ENCODE peak calls at places on chromosomes 1 and 21, in four cellular contexts. N, A, V and B are unnamed samples.

GRCh38 chr1:15706751-15707150 is 22.6 kb downstream of the PLEKHM2 start:
- DNase-seq in A (no peak), V (no peak), N (no peak), B (no peak)

GRCh38 chr1:90193116-90193515 is 198.2 kb downstream of the ZNF326 start:
- DNase-seq in A (no peak), V (no peak), N (no peak), B (no peak)

GRCh38 chr1:111988743-111989453 is 570 bp downstream of the KCND3 start:
- DNase-seq in N (no peak), A (peak; percentile 38), V (no peak), B (no peak)

GRCh38 chr1:166119678-166120077 is 47.1 kb downstream of the FAM78B start:
- DNase-seq in A (no peak), V (no peak), N (no peak), B (no peak)

GRCh38 chr1:108955881-108956280 is 7.4 kb downstream of the CLCC1 start:
- DNase-seq in N (no peak), V (no peak), A (no peak), B (no peak)

GRCh38 chr1:39919545-39919944 is 17.8 kb upstream of the MYCL start:
- DNase-seq in N (peak; percentile 49), V (peak; percentile 52), A (peak; percentile 87), B (no peak)

GRCh38 chr1:90357980-90358379 is 359.1 kb downstream of the BARHL2 start:
- DNase-seq in A (no peak), N (no peak), V (no peak), B (no peak)

GRCh38 chr1:19356266-19356665 is 44.1 kb downstream of the SLC66A1 start:
- DNase-seq in A (no peak), N (no peak), V (no peak), B (no peak)

GRCh38 chr1:159008744-159009188 is 941 bp upstream of the IFI16 start:
- DNase-seq in A (no peak), V (peak; percentile 60), N (peak; percentile 73), B (no peak)

GRCh38 chr1:11691928-11692711 is 610 bp downstream of the DRAXIN start:
- DNase-seq in N (no peak), V (no peak), A (no peak), B (no peak)

GRCh38 chr1:40476924-40477679 is at the start of gene ZFP69:
- DNase-seq in N (no peak), V (peak; percentile 68), A (peak; percentile 86), B (no peak)

GRCh38 chr1:86754265-86754974 is 50.0 kb downstream of the SH3GLB1 start:
- DNase-seq in A (no peak), V (no peak), N (no peak), B (no peak)

GRCh38 chr21:43775795-43776430 is at the start of gene CSTB:
- DNase-seq in A (peak; percentile 89), N (no peak), V (peak; percentile 42), B (no peak)

GRCh38 chr1:234570741-234571140 is 39.2 kb downstream of the IRF2BP2 start:
- DNase-seq in N (no peak), V (no peak), A (no peak), B (no peak)
- H3K4me3 ChIP-seq in N (no peak overlapping the region), V (no peak overlapping the region), A (no peak overlapping the region), B (no peak overlapping the region)

GRCh38 chr1:51218570-51218969 is 17.5 kb upstream of the RNF11 start:
- DNase-seq in A (no peak), V (no peak), N (no peak), B (no peak)
- TF ChIP-seq CTCF in A (no peak), V (no peak), N (no peak), B (no peak)

DNA sequence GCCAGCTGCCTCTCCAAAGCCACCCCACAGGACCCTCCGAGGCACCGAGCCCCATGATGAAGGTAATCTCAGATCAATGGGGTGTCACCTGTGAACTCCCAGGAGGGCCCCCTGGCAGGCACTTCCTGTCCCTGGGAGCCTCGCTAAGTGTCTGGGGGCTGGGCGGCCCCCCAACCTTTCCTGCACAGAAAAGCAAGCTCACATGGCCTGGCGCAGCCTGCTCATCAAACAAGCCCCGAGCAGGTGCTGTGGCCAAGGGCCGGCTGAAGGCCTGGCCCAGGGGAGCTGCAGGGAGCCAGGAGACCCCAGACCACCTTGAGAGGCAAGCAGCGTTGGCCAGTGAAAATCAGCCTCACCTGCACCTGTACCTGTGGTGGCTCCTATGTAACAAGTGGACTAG is 2.9 kb downstream of the RIPK4 start:
- DNase-seq in N (no peak), V (no peak), A (no peak), B (no peak)
- H3K4me3 ChIP-seq in N (no peak overlapping the region), V (no peak overlapping the region), A (no peak overlapping the region), B (no peak overlapping the region)

GRCh38 chr1:110686188-110686587 is 11.4 kb upstream of the KCNA3 start:
- DNase-seq in A (no peak), N (no peak), V (no peak), B (no peak)
- TF ChIP-seq CTCF in A (no peak), N (peak; percentile 61), V (no peak), B (peak; percentile 1)

GRCh38 chr1:92945748-92946270 is 15.5 kb downstream of the DIPK1A start:
- DNase-seq in V (no peak), A (no peak), N (no peak), B (no peak)

GRCh38 chr1:92948071-92948470 is 13.2 kb downstream of the DIPK1A start:
- DNase-seq in V (no peak), N (no peak), A (no peak), B (no peak)

GRCh38 chr1:92940541-92940940 is 20.7 kb downstream of the DIPK1A start:
- DNase-seq in A (no peak), N (no peak), V (peak; percentile 45), B (no peak)

GRCh38 chr1:92944901-92945747 is 16.1 kb downstream of the DIPK1A start:
- DNase-seq in A (no peak), V (no peak), N (no peak), B (no peak)

DNA sequence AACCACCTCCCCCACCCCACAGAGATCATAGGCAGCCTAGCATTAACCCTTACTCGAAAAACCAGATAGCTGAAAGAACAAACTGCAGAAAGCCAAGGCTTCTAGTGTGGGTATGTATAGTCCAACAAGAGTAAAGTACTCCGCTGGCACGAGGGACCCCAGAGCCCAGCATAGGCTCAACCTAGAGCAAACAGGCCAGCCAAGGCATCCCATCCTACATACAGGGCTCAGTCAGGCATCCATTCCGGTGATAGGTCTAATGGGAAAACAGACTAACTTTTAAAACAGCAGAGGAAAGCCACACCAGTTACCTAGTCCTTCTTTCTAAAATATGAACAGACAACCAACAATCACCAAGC is 17.8 kb downstream of the DIPK1A start:
- DNase-seq in V (no peak), N (no peak), A (no peak), B (no peak)
- H3K4me3 ChIP-seq in V (no peak overlapping the region), N (no peak overlapping the region), A (no peak overlapping the region), B (no peak overlapping the region)

DNA sequence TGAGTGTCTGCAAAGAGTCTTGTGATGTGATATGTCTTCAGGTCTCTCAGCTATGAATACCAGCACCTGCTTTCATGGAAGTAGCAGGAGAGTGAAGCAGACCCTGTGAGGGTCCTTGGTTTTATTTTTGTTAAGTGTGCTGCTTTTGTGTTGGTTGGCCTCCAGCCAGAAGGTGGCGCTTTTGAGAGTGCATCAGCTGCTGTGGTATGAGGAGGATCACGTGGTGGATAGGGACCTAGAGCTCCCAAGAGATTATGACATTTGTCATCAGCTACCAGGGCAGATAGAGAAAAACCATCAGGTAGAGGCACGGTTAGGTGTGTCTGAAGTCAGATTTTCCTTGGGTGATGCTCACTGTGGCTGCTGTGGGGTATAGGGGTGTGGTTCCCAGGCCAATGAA is 1232.1 kb downstream of the MRPL39 start:
- DNase-seq in V (no peak), A (no peak), N (no peak), B (no peak)
- TF ChIP-seq CTCF in V (no peak), A (no peak), N (peak; percentile 28), B (peak; percentile 7)

DNA sequence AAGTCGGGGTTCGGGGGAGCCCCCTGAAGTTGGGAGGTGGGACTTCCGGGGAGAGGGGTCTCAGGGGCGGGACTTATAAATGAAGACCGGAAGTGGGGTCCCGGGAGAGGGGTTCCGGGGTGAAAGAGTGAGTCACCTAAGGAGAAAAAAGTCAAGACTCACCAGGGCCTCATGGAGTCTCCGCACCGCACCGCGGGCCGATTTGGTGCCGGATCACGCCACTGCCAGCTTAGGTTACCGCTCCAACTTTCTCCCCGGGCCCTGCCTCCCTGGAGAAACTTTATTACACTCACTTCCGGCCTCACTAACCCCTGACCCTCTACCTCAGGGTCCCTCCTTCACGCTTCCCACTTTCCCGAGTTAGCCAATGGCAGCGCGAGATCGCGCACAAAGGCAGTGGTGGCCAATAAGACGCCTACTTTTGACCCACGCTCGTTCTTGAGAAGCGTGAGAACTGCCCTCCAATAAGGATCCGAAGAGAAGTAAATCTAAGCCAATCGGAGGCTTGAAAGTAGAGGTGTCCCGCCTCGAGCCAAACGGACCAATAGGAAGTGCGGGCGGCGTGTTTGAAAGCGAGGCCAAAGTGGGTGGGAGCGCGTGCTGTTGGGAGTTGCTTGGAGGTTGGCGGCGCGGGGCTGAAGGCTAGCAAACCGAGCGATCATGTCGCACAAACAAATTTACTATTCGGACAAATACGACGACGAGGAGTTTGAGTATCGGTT is at the start of gene CKS1B:
- DNase-seq in A (peak; percentile 99), N (peak; percentile 99), V (peak; percentile 100), B (peak; percentile 100)
- H3K4me3 ChIP-seq in A (peak within 1 kb of the TSS; percentile 44), N (peak within 1 kb of the TSS; percentile 85), V (peak within 1 kb of the TSS; percentile 69), B (peak within 1 kb of the TSS; percentile 85)

GRCh38 chr1:206929509-206929908 is 7.8 kb upstream of the FCMR start:
- DNase-seq in A (no peak), N (no peak), V (no peak), B (no peak)
- TF ChIP-seq CTCF in A (no peak), N (peak; percentile 45), V (no peak), B (no peak)

GRCh38 chr1:225464851-225465792 is 37.3 kb upstream of the LBR start:
- DNase-seq in A (no peak), V (no peak), N (no peak), B (no peak)
- H3K4me3 ChIP-seq in A (no peak overlapping the region), V (no peak overlapping the region), N (no peak overlapping the region), B (no peak overlapping the region)

GRCh38 chr1:2859881-2860430 is 58.5 kb upstream of the TTC34 start:
- DNase-seq in A (no peak), V (no peak), N (no peak), B (no peak)
- TF ChIP-seq CTCF in A (no peak), V (no peak), N (no peak), B (no peak)